ENCODE peak calls at places on chromosome 3, in ten cellular contexts. X is thoracic aorta; Q is mucosa of descending colon; V is A172; Y is activated CD4-positive, alpha-beta T cell treated with anti-CD3 and anti-CD28 coated beads for 24 hours; I is NCI-H345; U is activated naive CD8-positive, alpha-beta T cell treated with anti-CD3 and anti-CD28 coated beads, Interleukin-2, amount 50 U/mL, for 24 hours; E is SJCRH30; Z is putamen; T is aorta. N is an unnamed sample.

GRCh38 chr3:45343947-45344346 is 44.4 kb upstream of the LARS2 start:
- DNase-seq in X (no peak), Q (no peak), V (peak), Y (no peak), I (no peak), U (no peak), E (peak), Z (no peak), T (no peak), N (no peak)

GRCh38 chr3:21163961-21164360 is 587.0 kb downstream of the ZNF385D start:
- DNase-seq in X (no peak), Q (no peak), V (no peak), Y (no peak), I (no peak), U (no peak), E (no peak), Z (no peak), T (no peak), N (no peak)

GRCh38 chr3:45473841-45474240 is 85.5 kb downstream of the LARS2 start:
- DNase-seq in X (no peak), Q (no peak), V (peak), Y (no peak), I (no peak), U (no peak), E (peak), Z (no peak), T (no peak), N (no peak)

GRCh38 chr3:123733805-123734526 is 149.1 kb upstream of the HACD2 start:
- DNase-seq in X (no peak), Q (no peak), V (peak), Y (no peak), I (no peak), U (no peak), E (no peak), Z (no peak), T (no peak), N (no peak)

GRCh38 chr3:193903257-193903807 is 232.6 kb upstream of the HES1 start:
- DNase-seq in X (no peak), Q (no peak), V (no peak), Y (no peak), I (no peak), U (no peak), E (no peak), Z (no peak), T (no peak), N (no peak)

GRCh38 chr3:126704494-126705214 is 614 bp downstream of the CHCHD6 start:
- DNase-seq in X (no peak), Q (no peak), V (no peak), Y (no peak), I (peak), U (no peak), E (no peak), Z (peak), T (no peak), N (no peak)

GRCh38 chr3:46299608-46300460 is 54.1 kb upstream of the CCR2 start:
- DNase-seq in X (no peak), Q (no peak), V (no peak), Y (no peak), I (no peak), U (no peak), E (no peak), Z (no peak), T (no peak), N (no peak)

GRCh38 chr3:65173841-65174240 is 486.0 kb upstream of the ADAMTS9 start:
- DNase-seq in X (no peak), Q (no peak), V (no peak), Y (no peak), I (no peak), U (no peak), E (no peak), Z (no peak), T (no peak), N (no peak)

GRCh38 chr3:144362126-144362525 is 390.5 kb downstream of the DIPK2A start:
- DNase-seq in X (no peak), Q (no peak), V (no peak), Y (no peak), I (no peak), U (no peak), E (no peak), Z (no peak), T (no peak), N (no peak)

GRCh38 chr3:45029661-45030060 is 3.6 kb downstream of the CLEC3B start:
- DNase-seq in X (no peak), Q (no peak), V (no peak), Y (no peak), I (no peak), U (no peak), E (no peak), Z (no peak), T (no peak), N (no peak)

GRCh38 chr3:170584585-170585007 is 1.3 kb downstream of the SLC7A14 start:
- DNase-seq in X (no peak), Q (peak), V (peak), Y (peak), I (no peak), U (peak), E (peak), Z (peak), T (peak), N (peak)

GRCh38 chr3:149475451-149476060 is 1.1 kb downstream of the TM4SF4 start:
- DNase-seq in X (no peak), Q (no peak), V (no peak), Y (no peak), I (no peak), U (no peak), E (no peak), Z (no peak), T (no peak), N (no peak)

GRCh38 chr3:45655906-45656305 is 33.3 kb upstream of the SACM1L start:
- DNase-seq in X (no peak), Q (no peak), V (no peak), Y (no peak), I (no peak), U (no peak), E (no peak), Z (no peak), T (no peak), N (no peak)

GRCh38 chr3:175777495-175777894 is 918.4 kb downstream of the NAALADL2 start:
- DNase-seq in X (no peak), Q (peak), V (peak), Y (no peak), I (no peak), U (no peak), E (no peak), Z (no peak), T (no peak), N (no peak)

GRCh38 chr3:59401924-59402323 is 352.1 kb upstream of the CFAP20DC start:
- DNase-seq in X (no peak), Q (no peak), V (no peak), Y (no peak), I (no peak), U (no peak), E (no peak), Z (no peak), T (no peak), N (no peak)

GRCh38 chr3:71389191-71389590 is 194.3 kb downstream of the FOXP1 start:
- DNase-seq in X (no peak), Q (peak), V (no peak), Y (no peak), I (peak), U (no peak), E (no peak), Z (no peak), T (no peak), N (no peak)

GRCh38 chr3:71885001-71885400 is 100.1 kb upstream of the PROK2 start:
- DNase-seq in X (no peak), Q (no peak), V (no peak), Y (no peak), I (no peak), U (no peak), E (peak), Z (no peak), T (no peak), N (no peak)

GRCh38 chr3:174986685-174987084 is 127.6 kb downstream of the NAALADL2 start:
- DNase-seq in X (no peak), Q (no peak), V (no peak), Y (no peak), I (no peak), U (no peak), E (no peak), Z (no peak), T (no peak), N (no peak)

GRCh38 chr3:40057077-40057476 is 247.7 kb downstream of the MYRIP start:
- DNase-seq in X (no peak), Q (no peak), V (no peak), Y (no peak), I (no peak), U (no peak), E (no peak), Z (no peak), T (no peak), N (no peak)

GRCh38 chr3:132784502-132785025 is 62.4 kb upstream of the NPHP3 start:
- DNase-seq in X (no peak), Q (no peak), V (peak), Y (no peak), I (no peak), U (no peak), E (no peak), Z (no peak), T (no peak), N (no peak)

GRCh38 chr3:40617084-40617483 is 92.3 kb downstream of the ZNF621 start:
- DNase-seq in X (no peak), Q (no peak), V (no peak), Y (no peak), I (no peak), U (no peak), E (no peak), Z (no peak), T (no peak), N (no peak)

GRCh38 chr3:148911173-148911572 is 46.1 kb downstream of the CPA3 start:
- DNase-seq in X (no peak), Q (no peak), V (peak), Y (no peak), I (no peak), U (no peak), E (no peak), Z (no peak), T (no peak), N (no peak)

GRCh38 chr3:156509209-156510174 is 45.4 kb downstream of the SSR3 start:
- DNase-seq in X (no peak), Q (no peak), V (peak), Y (peak), I (peak), U (no peak), E (peak), Z (peak), T (no peak), N (no peak)

GRCh38 chr3:117045143-117045542 is 335.6 kb downstream of the TUSC7 start:
- DNase-seq in X (no peak), Q (peak), V (no peak), Y (no peak), I (no peak), U (no peak), E (no peak), Z (no peak), T (no peak), N (no peak)

GRCh38 chr3:155232605-155233004 is 60.9 kb downstream of the STRIT1 start:
- DNase-seq in X (peak), Q (no peak), V (peak), Y (no peak), I (no peak), U (no peak), E (peak), Z (no peak), T (peak), N (no peak)

GRCh38 chr3:157335198-157335597 is 101.5 kb upstream of the PTX3 start:
- DNase-seq in X (no peak), Q (no peak), V (no peak), Y (no peak), I (no peak), U (no peak), E (no peak), Z (no peak), T (no peak), N (no peak)

GRCh38 chr3:87298111-87298718 is 21.8 kb upstream of the POU1F1 start:
- DNase-seq in X (no peak), Q (peak), V (peak), Y (no peak), I (peak), U (no peak), E (peak), Z (peak), T (no peak), N (no peak)

GRCh38 chr3:48708481-48708889 is 8.5 kb downstream of the IP6K2 start:
- DNase-seq in X (no peak), Q (no peak), V (no peak), Y (no peak), I (no peak), U (no peak), E (no peak), Z (no peak), T (no peak), N (peak)

N was measured in activated CD4-positive, alpha-beta memory T cell treated with anti-CD3 and anti-CD28 coated beads for 36 hours.